ENCODE peak calls at places on chromosomes 16 and 17, in six cellular contexts. G, R, N, V, F and I are unnamed samples.

GRCh38 chr16:24151482-24151939 is 104.6 kb upstream of the CACNG3 start:
- DNase-seq in G (no peak), R (no peak), N (no peak), V (no peak), F (no peak), I (no peak)

GRCh38 chr16:29973384-29974246 is at the start of gene TAOK2:
- DNase-seq in G (peak), R (peak), N (peak), V (peak), F (peak), I (peak)

GRCh38 chr17:27236710-27237315 is 57.1 kb upstream of the WSB1 start:
- DNase-seq in G (peak), R (peak), N (peak), V (peak), F (peak), I (peak)

GRCh38 chr16:68331879-68332410 is 21.1 kb downstream of the PRMT7 start:
- DNase-seq in G (peak), R (no peak), N (no peak), V (no peak), F (no peak), I (no peak)

GRCh38 chr16:66478733-66479511 is 51.8 kb downstream of the BEAN1 start:
- DNase-seq in G (no peak), R (peak), N (peak), V (peak), F (peak), I (peak)

GRCh38 chr17:57881143-57881542 is 31.3 kb upstream of the MRPS23 start:
- DNase-seq in G (peak), R (peak), N (no peak), V (no peak), F (peak), I (no peak)

GRCh38 chr17:16352838-16353701 is at the start of gene CENPV:
- DNase-seq in G (no peak), R (peak), N (peak), V (no peak), F (peak), I (peak)

GRCh38 chr17:82065193-82065637 is 389 bp downstream of the DUS1L start:
- DNase-seq in G (no peak), R (peak), N (no peak), V (no peak), F (peak), I (no peak)

GRCh38 chr16:68237243-68238028 is 1.5 kb upstream of the ESRP2 start:
- DNase-seq in G (peak), R (peak), N (peak), V (peak), F (peak), I (peak)

GRCh38 chr17:72711531-72712310 is 380.8 kb downstream of the SLC39A11 start:
- DNase-seq in G (no peak), R (no peak), N (no peak), V (no peak), F (no peak), I (no peak)

GRCh38 chr17:17300624-17301568 is 2.3 kb upstream of the NT5M start:
- DNase-seq in G (no peak), R (peak), N (peak), V (no peak), F (peak), I (peak)

GRCh38 chr17:36846410-36847292 is 90.6 kb upstream of the LHX1 start:
- DNase-seq in G (no peak), R (no peak), N (no peak), V (no peak), F (no peak), I (no peak)

GRCh38 chr17:4903051-4903818 is at the start of gene CHRNE:
- DNase-seq in G (no peak), R (peak), N (peak), V (peak), F (peak), I (peak)

GRCh38 chr16:75818491-75818890 is 92.2 kb upstream of the CPHXL start:
- DNase-seq in G (no peak), R (peak), N (no peak), V (no peak), F (peak), I (no peak)

GRCh38 chr17:17681187-17681743 is at the start of gene RAI1:
- DNase-seq in G (no peak), R (peak), N (peak), V (peak), F (peak), I (peak)

GRCh38 chr17:29617481-29618271 is 5.0 kb downstream of the CORO6 start:
- DNase-seq in G (no peak), R (peak), N (peak), V (no peak), F (peak), I (peak)
- TF ChIP-seq CTCF in G (peak), R (peak), N (peak), V (no peak), F (peak), I (peak)

DNA sequence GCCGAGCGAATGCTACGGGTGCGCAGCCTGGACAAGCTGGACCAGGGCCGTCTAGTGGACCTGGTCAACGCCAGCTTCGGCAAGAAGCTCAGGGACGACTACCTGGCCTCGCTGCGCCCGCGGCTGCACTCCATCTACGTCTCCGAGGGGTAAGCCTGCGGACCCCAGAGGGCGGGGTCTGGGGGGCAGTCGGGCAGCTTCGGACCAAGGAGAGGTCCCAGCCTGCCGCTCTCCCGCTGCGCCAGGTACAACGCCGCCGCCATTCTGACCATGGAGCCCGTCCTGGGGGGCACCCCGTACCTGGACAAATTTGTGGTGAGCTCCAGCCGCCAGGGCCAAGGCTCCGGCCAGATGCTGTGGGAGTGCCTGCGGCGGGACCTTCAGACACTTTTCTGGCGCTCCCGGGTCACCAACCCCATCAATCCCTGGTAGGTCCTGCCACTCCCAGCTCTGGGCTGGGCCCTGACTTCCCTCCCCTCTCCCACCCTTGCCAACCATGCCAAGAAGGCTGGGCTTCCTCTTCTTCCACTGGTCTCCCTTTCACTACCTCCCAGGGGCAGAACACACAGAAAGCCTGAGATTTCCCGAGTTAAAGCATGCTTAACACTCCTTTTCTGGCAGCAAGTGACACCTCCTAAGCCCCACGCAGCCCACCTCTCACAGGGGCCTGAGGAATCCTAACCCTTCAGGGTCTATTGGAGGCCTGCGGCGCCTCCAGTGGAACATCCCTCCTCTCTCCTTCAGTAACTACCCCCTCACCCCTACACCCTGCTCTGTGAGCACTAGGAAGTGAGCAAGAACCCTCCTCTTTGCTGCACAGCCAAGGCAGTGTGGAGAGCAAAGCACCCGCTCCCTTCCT is 3.2 kb downstream of the NAGS start:
- DNase-seq in G (no peak), R (peak), N (no peak), V (no peak), F (no peak), I (no peak)
- TF ChIP-seq CTCF in G (no peak), R (no peak), N (no peak), V (no peak), F (no peak), I (peak)

GRCh38 chr17:59165933-59166342 is 10.4 kb downstream of the PRR11 start:
- DNase-seq in G (peak), R (peak), N (peak), V (no peak), F (peak), I (peak)
- TF ChIP-seq CTCF in G (peak), R (peak), N (peak), V (peak), F (peak), I (peak)

DNA sequence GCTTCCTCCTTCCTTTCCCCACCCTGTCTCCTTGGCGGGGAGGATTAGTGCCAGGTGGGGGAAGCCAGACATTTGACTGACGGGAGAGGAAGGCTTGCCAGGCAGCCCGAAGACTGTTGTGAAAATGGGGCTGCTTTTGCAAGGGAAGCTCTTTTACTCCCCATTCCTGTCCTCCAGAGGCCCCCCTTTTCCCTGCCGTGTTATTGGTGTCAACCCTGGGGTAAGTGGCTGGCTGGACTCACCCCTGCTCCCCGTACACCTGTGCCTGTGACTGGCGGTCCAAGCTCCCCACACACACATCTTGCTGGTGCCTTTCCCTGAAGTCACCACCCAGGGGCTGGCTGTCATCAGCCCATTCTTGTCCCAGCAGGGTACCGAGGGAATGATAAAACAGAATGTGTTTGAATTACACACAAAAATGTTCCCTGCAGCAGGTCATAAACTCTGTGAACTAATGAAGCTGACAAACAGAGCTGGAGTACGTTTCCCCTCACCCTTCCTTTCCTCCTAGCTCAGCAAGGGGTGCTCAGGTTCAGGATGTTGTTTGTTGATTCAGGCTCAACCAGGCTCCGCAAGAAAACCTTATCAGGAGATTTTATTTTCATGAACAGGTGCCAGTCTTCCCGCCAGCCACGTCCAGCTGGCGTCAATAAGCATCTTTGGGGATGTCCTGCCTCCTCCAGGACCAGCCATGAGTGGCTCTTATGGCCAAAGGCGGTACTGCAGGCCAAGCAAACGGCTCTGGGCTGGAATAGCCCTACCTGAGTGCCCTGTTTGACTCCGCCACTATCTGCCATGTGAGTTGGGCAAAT is 4.3 kb upstream of the ARMC7 start:
- DNase-seq in G (no peak), R (peak), N (peak), V (peak), F (peak), I (no peak)
- TF ChIP-seq CTCF in G (peak), R (peak), N (peak), V (peak), F (peak), I (peak)